ENCODE peak calls at places on chromosomes 7 and 10, in six cellular contexts. Q is stomach, J is K562, R is sigmoid colon, G is transverse colon, N is H1. W is an unnamed sample.

GRCh38 chr7:82985144-82985802 is 177.4 kb downstream of the PCLO start:
- DNase-seq in Q (no peak), J (no peak), R (no peak), G (no peak), N (no peak), W (peak; percentile 8)

GRCh38 chr10:114413398-114413797 is 9.1 kb upstream of the AFAP1L2 start:
- DNase-seq in Q (peak; percentile 66), J (no peak), R (peak; percentile 80), G (no peak), N (no peak), W (no peak)

GRCh38 chr7:105439174-105439893 is 50.6 kb upstream of the SRPK2 start:
- DNase-seq in Q (peak; percentile 37), J (peak; percentile 71), R (no peak), G (peak; percentile 22), N (no peak), W (peak; percentile 32)

GRCh38 chr7:118573065-118573464 is 348.6 kb downstream of the ANKRD7 start:
- DNase-seq in Q (no peak), J (no peak), R (no peak), G (no peak), N (no peak), W (peak; percentile 62)

GRCh38 chr7:155860840-155861479 is 48.7 kb upstream of the SHH start:
- DNase-seq in Q (peak; percentile 65), J (no peak), R (peak; percentile 55), G (no peak), N (no peak), W (no peak)

GRCh38 chr7:47610506-47611044 is 28.7 kb upstream of the TNS3 start:
- DNase-seq in Q (no peak), J (no peak), R (no peak), G (no peak), N (no peak), W (no peak)

GRCh38 chr10:68202965-68203358 is 29.0 kb downstream of the ATOH7 start:
- DNase-seq in Q (no peak), J (no peak), R (no peak), G (no peak), N (no peak), W (no peak)

GRCh38 chr7:24334627-24335026 is 50.6 kb downstream of the NPY start:
- DNase-seq in Q (no peak), J (no peak), R (no peak), G (no peak), N (no peak), W (peak; percentile 54)

GRCh38 chr10:3538850-3539531 is 246.0 kb downstream of the KLF6 start:
- DNase-seq in Q (peak; percentile 34), J (peak; percentile 23), R (peak; percentile 84), G (no peak), N (peak; percentile 44), W (no peak)

GRCh38 chr10:103120977-103121735 is 71.9 kb downstream of the NT5C2 start:
- DNase-seq in Q (no peak), J (no peak), R (no peak), G (no peak), N (no peak), W (no peak)

GRCh38 chr7:26159243-26159642 is 7.2 kb downstream of the NFE2L3 start:
- DNase-seq in Q (no peak), J (no peak), R (no peak), G (no peak), N (no peak), W (no peak)

GRCh38 chr7:101589052-101589451 is 40.0 kb downstream of the MYL10 start:
- DNase-seq in Q (no peak), J (peak; percentile 22), R (no peak), G (no peak), N (no peak), W (no peak)

GRCh38 chr7:77434570-77434969 is 18.4 kb upstream of the GSAP start:
- DNase-seq in Q (no peak), J (no peak), R (no peak), G (no peak), N (no peak), W (no peak)

GRCh38 chr7:123924941-123925340 is at the start of gene SPAM1:
- DNase-seq in Q (no peak), J (no peak), R (no peak), G (no peak), N (no peak), W (no peak)

GRCh38 chr10:28991738-28992270 is 297.1 kb upstream of the LYZL1 start:
- DNase-seq in Q (peak; percentile 42), J (peak; percentile 73), R (no peak), G (peak; percentile 35), N (peak; percentile 17), W (peak; percentile 48)

GRCh38 chr10:89888647-89889046 is 187.3 kb downstream of the KIF20B start:
- DNase-seq in Q (no peak), J (no peak), R (no peak), G (no peak), N (no peak), W (no peak)

GRCh38 chr7:155802291-155802690 is 10.0 kb downstream of the SHH start:
- DNase-seq in Q (no peak), J (no peak), R (no peak), G (no peak), N (no peak), W (no peak)

GRCh38 chr10:88889559-88890337 is 9.7 kb downstream of the STAMBPL1 start:
- DNase-seq in Q (no peak), J (no peak), R (no peak), G (no peak), N (no peak), W (no peak)

GRCh38 chr7:142746268-142746667 is 3.0 kb upstream of the PRSS1 start:
- DNase-seq in Q (no peak), J (no peak), R (no peak), G (no peak), N (no peak), W (no peak)

GRCh38 chr7:142750321-142750938 is 1.2 kb downstream of the PRSS1 start:
- DNase-seq in Q (no peak), J (no peak), R (no peak), G (no peak), N (no peak), W (no peak)

GRCh38 chr7:142752376-142753225 is 3.3 kb downstream of the PRSS1 start:
- DNase-seq in Q (no peak), J (no peak), R (no peak), G (no peak), N (no peak), W (no peak)

GRCh38 chr7:142745783-142746182 is 3.5 kb upstream of the PRSS1 start:
- DNase-seq in Q (no peak), J (no peak), R (no peak), G (no peak), N (no peak), W (no peak)

GRCh38 chr7:142749218-142749993 is at the start of gene PRSS1:
- DNase-seq in Q (peak; percentile 33), J (no peak), R (no peak), G (no peak), N (no peak), W (no peak)
- TF ChIP-seq EP300 in Q (no peak), J (no peak), R (no peak), G (no peak), N (no peak), W (no peak)

GRCh38 chr10:48671914-48672595 is 12.6 kb upstream of the WDFY4 start:
- DNase-seq in Q (no peak), J (no peak), R (no peak), G (peak; percentile 63), N (no peak), W (no peak)
- H3K4me3 ChIP-seq in Q (no peak overlapping the region), J (no peak overlapping the region), R (no peak overlapping the region), G (no peak overlapping the region), N (no peak overlapping the region), W (no peak overlapping the region)

DNA sequence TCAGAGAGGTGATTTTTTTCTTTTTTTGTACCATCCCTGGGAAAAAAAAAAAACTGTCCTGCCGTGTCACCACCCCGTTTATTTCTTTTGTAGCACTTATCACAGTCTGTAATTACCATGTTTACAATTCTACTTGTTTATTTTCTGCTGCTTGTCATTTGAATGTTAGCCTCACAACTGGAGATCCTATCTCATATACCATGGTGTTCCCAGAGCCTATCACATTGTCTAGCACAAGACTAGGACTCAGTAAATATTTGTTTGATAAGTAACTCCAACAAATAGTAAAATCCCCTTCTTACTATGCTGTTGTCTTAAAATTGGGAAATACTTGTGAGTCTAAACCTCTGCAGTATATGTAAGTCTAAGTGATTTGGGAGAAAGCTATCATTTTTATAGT is 36.0 kb downstream of the MKLN1 start:
- DNase-seq in Q (no peak), J (no peak), R (no peak), G (no peak), N (no peak), W (no peak)
- TF ChIP-seq EP300 in Q (no peak), J (no peak), R (no peak), G (no peak), N (no peak), W (no peak)

GRCh38 chr10:26439436-26440090 is 1.4 kb downstream of the APBB1IP start:
- DNase-seq in Q (no peak), J (no peak), R (no peak), G (no peak), N (no peak), W (no peak)

GRCh38 chr10:26436848-26437247 is 1.3 kb upstream of the APBB1IP start:
- DNase-seq in Q (no peak), J (no peak), R (no peak), G (no peak), N (no peak), W (no peak)

GRCh38 chr10:26437637-26438461 is at the start of gene APBB1IP:
- DNase-seq in Q (peak; percentile 65), J (no peak), R (peak; percentile 88), G (peak; percentile 72), N (no peak), W (no peak)

GRCh38 chr10:26440091-26440445 is 1.9 kb downstream of the APBB1IP start:
- DNase-seq in Q (no peak), J (no peak), R (no peak), G (no peak), N (no peak), W (no peak)

DNA sequence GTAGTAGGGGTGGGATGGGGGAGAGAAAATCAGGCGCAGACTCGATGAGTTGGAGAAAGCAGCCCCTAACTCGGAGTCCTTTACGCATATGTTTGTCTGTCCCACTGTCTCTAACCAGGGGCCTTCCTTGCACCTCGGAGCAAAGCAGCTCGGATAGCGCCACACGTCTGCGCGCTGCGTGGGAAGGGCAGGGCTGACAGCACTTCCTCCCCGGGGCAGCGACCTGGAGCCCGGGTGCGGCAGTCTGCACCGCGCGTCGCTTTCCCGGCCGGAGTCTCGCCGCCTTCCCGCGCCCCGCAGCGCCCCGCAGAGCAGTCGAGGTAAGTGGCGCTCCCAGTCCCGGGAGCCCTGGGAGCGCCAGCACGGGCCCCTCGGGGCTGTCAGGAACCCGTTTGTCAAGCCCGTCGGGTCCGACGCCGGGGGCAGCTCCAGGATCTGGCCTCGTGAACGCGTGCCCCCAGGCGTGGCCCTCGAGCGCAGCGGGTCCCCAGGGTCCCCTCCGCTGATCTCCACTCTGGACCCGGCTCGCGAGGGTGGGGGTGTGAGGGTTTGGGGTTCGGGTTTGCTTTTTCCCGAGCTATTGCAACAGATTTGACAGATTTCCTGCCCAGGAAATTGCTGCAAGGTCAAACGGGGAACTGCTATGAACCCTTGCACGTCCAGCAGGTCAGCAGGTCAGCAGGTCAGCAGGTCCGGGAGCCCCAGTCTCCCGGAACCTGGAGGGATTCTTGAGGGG is 561 bp downstream of the APBB1IP start:
- DNase-seq in Q (no peak), J (no peak), R (peak; percentile 63), G (peak; percentile 31), N (no peak), W (peak; percentile 16)
- H3K4me3 ChIP-seq in Q (peak overlapping the region; percentile 49), J (no peak overlapping the region), R (peak overlapping the region; percentile 41), G (peak overlapping the region; percentile 64), N (peak overlapping the region; percentile 56), W (no peak overlapping the region)

W was measured in SK-N-SH.